ENCODE peak calls at places on chromosomes 7 and 10, in six cellular contexts. One of them, this sample, is unnamed.

GRCh38 chr7:27102578-27103442 is at the start of gene HOXA2:
- DNase-seq in SJCRH30: no peak
- DNase-seq in upper lobe of right lung: no peak
- DNase-seq in Panc1: no peak
- DNase-seq in SK-MEL-5: no peak
- DNase-seq in psoas muscle: no peak
- DNase-seq in this sample: no peak

GRCh38 chr7:10708447-10708846 is 265.2 kb upstream of the PHF14 start:
- DNase-seq in upper lobe of right lung: no peak
- DNase-seq in SK-MEL-5: peak
- DNase-seq in SJCRH30: peak
- DNase-seq in psoas muscle: no peak
- DNase-seq in Panc1: peak
- DNase-seq in this sample: peak

GRCh38 chr10:47299989-47300931 is at the start of gene GDF10:
- DNase-seq in psoas muscle: no peak
- DNase-seq in SK-MEL-5: no peak
- DNase-seq in Panc1: no peak
- DNase-seq in upper lobe of right lung: no peak
- DNase-seq in SJCRH30: no peak
- DNase-seq in this sample: no peak

GRCh38 chr10:59626523-59626869 is 83.2 kb downstream of the SLC16A9 start:
- DNase-seq in SJCRH30: no peak
- DNase-seq in upper lobe of right lung: no peak
- DNase-seq in SK-MEL-5: no peak
- DNase-seq in Panc1: no peak
- DNase-seq in psoas muscle: no peak
- DNase-seq in this sample: no peak

GRCh38 chr10:28633750-28634149 is 43.6 kb upstream of the BAMBI start:
- DNase-seq in psoas muscle: no peak
- DNase-seq in Panc1: no peak
- DNase-seq in upper lobe of right lung: no peak
- DNase-seq in SJCRH30: no peak
- DNase-seq in SK-MEL-5: no peak
- DNase-seq in this sample: no peak

GRCh38 chr7:70752794-70753241 is 379.1 kb upstream of the GALNT17 start:
- DNase-seq in SJCRH30: peak
- DNase-seq in SK-MEL-5: no peak
- DNase-seq in upper lobe of right lung: no peak
- DNase-seq in psoas muscle: no peak
- DNase-seq in Panc1: no peak
- DNase-seq in this sample: no peak

GRCh38 chr7:105760549-105761447 is 115.6 kb downstream of the ATXN7L1 start:
- DNase-seq in Panc1: no peak
- DNase-seq in psoas muscle: no peak
- DNase-seq in SK-MEL-5: peak
- DNase-seq in upper lobe of right lung: no peak
- DNase-seq in SJCRH30: no peak
- DNase-seq in this sample: no peak

GRCh38 chr7:148274118-148274517 is 316.4 kb upstream of the C7orf33 start:
- DNase-seq in SJCRH30: no peak
- DNase-seq in psoas muscle: no peak
- DNase-seq in Panc1: no peak
- DNase-seq in upper lobe of right lung: no peak
- DNase-seq in SK-MEL-5: no peak
- DNase-seq in this sample: no peak

GRCh38 chr7:129784783-129785456 is 167.8 kb downstream of the UBE2H start:
- DNase-seq in SK-MEL-5: no peak
- DNase-seq in upper lobe of right lung: no peak
- DNase-seq in Panc1: no peak
- DNase-seq in SJCRH30: no peak
- DNase-seq in psoas muscle: no peak
- DNase-seq in this sample: no peak

GRCh38 chr7:40760997-40761396 is 626.2 kb downstream of the SUGCT start:
- DNase-seq in psoas muscle: no peak
- DNase-seq in upper lobe of right lung: no peak
- DNase-seq in Panc1: no peak
- DNase-seq in SK-MEL-5: peak
- DNase-seq in SJCRH30: no peak
- DNase-seq in this sample: no peak

GRCh38 chr7:149459540-149460433 is 1.1 kb downstream of the ZNF777 start:
- DNase-seq in SK-MEL-5: no peak
- DNase-seq in upper lobe of right lung: no peak
- DNase-seq in SJCRH30: no peak
- DNase-seq in Panc1: no peak
- DNase-seq in psoas muscle: no peak
- DNase-seq in this sample: no peak

GRCh38 chr10:24894728-24895127 is 57.7 kb downstream of the PRTFDC1 start:
- DNase-seq in Panc1: no peak
- DNase-seq in SK-MEL-5: no peak
- DNase-seq in upper lobe of right lung: no peak
- DNase-seq in psoas muscle: no peak
- DNase-seq in SJCRH30: no peak
- DNase-seq in this sample: no peak

GRCh38 chr7:151248191-151249033 is at the start of gene SMARCD3:
- DNase-seq in SJCRH30: peak
- DNase-seq in SK-MEL-5: peak
- DNase-seq in psoas muscle: peak
- DNase-seq in Panc1: no peak
- DNase-seq in upper lobe of right lung: peak
- DNase-seq in this sample: no peak

GRCh38 chr7:106535234-106536026 is 125.5 kb downstream of the CCDC71L start:
- DNase-seq in SJCRH30: no peak
- DNase-seq in SK-MEL-5: no peak
- DNase-seq in Panc1: no peak
- DNase-seq in psoas muscle: no peak
- DNase-seq in upper lobe of right lung: no peak
- DNase-seq in this sample: no peak

GRCh38 chr10:72462261-72462660 is 107.5 kb upstream of the DNAJB12 start:
- DNase-seq in SK-MEL-5: no peak
- DNase-seq in SJCRH30: no peak
- DNase-seq in Panc1: no peak
- DNase-seq in upper lobe of right lung: no peak
- DNase-seq in psoas muscle: no peak
- DNase-seq in this sample: no peak

This sample was measured in SW 1271.